ENCODE peak calls at places on chromosomes 13 and 19, in nine cellular contexts. W, O, A, D, R, V, B, P and S are unnamed samples.

GRCh38 chr13:61414686-61415664 is 674 bp downstream of the PCDH20 start:
- DNase-seq in W (peak; percentile 85), O (no peak), A (no peak), D (no peak), R (peak; percentile 93), V (no peak), B (peak; percentile 71), P (peak; percentile 39), S (peak; percentile 15)

GRCh38 chr19:49502866-49503581 is 6.8 kb downstream of the RPS11 start:
- DNase-seq in W (peak; percentile 59), O (peak; percentile 49), A (peak; percentile 57), D (no peak), R (peak; percentile 46), V (peak; percentile 27), B (peak; percentile 43), P (peak; percentile 74), S (peak; percentile 19)

GRCh38 chr19:2488405-2488941 is 12.5 kb downstream of the GADD45B start:
- DNase-seq in W (no peak), O (no peak), A (no peak), D (no peak), R (no peak), V (no peak), B (peak; percentile 73), P (no peak), S (no peak)

GRCh38 chr19:21432590-21432989 is 35.7 kb downstream of the ZNF493 start:
- DNase-seq in W (peak; percentile 2), O (no peak), A (no peak), D (no peak), R (no peak), V (no peak), B (no peak), P (no peak), S (no peak)

GRCh38 chr13:42893346-42893745 is 98.7 kb downstream of the EPSTI1 start:
- DNase-seq in W (peak; percentile 61), O (no peak), A (no peak), D (no peak), R (no peak), V (no peak), B (no peak), P (no peak), S (no peak)

GRCh38 chr13:63449549-63449948 is 2033.9 kb upstream of the PCDH20 start:
- DNase-seq in W (no peak), O (no peak), A (no peak), D (no peak), R (no peak), V (no peak), B (no peak), P (no peak), S (no peak)

GRCh38 chr19:46621191-46622117 is 3.4 kb downstream of the PTGIR start:
- DNase-seq in W (no peak), O (no peak), A (no peak), D (no peak), R (no peak), V (no peak), B (no peak), P (no peak), S (no peak)

GRCh38 chr13:75855847-75856246 is 219.7 kb downstream of the LMO7 start:
- DNase-seq in W (peak; percentile 47), O (no peak), A (no peak), D (no peak), R (no peak), V (no peak), B (no peak), P (no peak), S (no peak)

GRCh38 chr19:32407004-32407992 is 1.7 kb downstream of the DPY19L3 start:
- DNase-seq in W (peak; percentile 73), O (no peak), A (no peak), D (no peak), R (no peak), V (no peak), B (peak; percentile 12), P (peak; percentile 60), S (no peak)

GRCh38 chr19:47719047-47719885 is 6.0 kb downstream of the EHD2 start:
- DNase-seq in W (peak; percentile 94), O (peak; percentile 99), A (no peak), D (no peak), R (no peak), V (peak; percentile 95), B (peak; percentile 80), P (peak; percentile 92), S (peak; percentile 38)

GRCh38 chr13:110912651-110913051 is 2.2 kb downstream of the ANKRD10 start:
- DNase-seq in W (peak; percentile 54), O (no peak), A (no peak), D (no peak), R (no peak), V (no peak), B (no peak), P (no peak), S (no peak)